ENCODE peak calls at places on chromosome X, in eight cellular contexts. One of them, this sample, is unnamed. For H3K4me1 and H3K9me3, the result is how much of the 10 kb centered on the place peaks cover.

GRCh38 chrX:42422961-42423360 is 355.0 kb downstream of the PPP1R2C start:
- DNase-seq in H1: no peak
- DNase-seq in upper lobe of right lung: no peak
- DNase-seq in testis: no peak
- DNase-seq in fibroblast of lung: no peak
- DNase-seq in Peyer's patch: no peak
- DNase-seq in HCT116: no peak
- DNase-seq in astrocyte: no peak
- DNase-seq in this sample: no peak

GRCh38 chrX:18010251-18010650 is 149.2 kb upstream of the RAI2 start:
- DNase-seq in HCT116: no peak
- DNase-seq in fibroblast of lung: no peak
- DNase-seq in Peyer's patch: no peak
- DNase-seq in upper lobe of right lung: no peak
- DNase-seq in testis: no peak
- DNase-seq in H1: no peak
- DNase-seq in astrocyte: no peak
- DNase-seq in this sample: no peak

GRCh38 chrX:65925592-65925991 is 114.3 kb downstream of the VSIG4 start:
- DNase-seq in astrocyte: no peak
- DNase-seq in testis: no peak
- DNase-seq in H1: no peak
- DNase-seq in upper lobe of right lung: no peak
- DNase-seq in fibroblast of lung: no peak
- DNase-seq in Peyer's patch: no peak
- DNase-seq in HCT116: no peak
- DNase-seq in this sample: no peak

GRCh38 chrX:784829-785228 is 154.2 kb downstream of the SHOX start:
- DNase-seq in H1: no peak
- DNase-seq in Peyer's patch: no peak
- DNase-seq in HCT116: no peak
- DNase-seq in upper lobe of right lung: no peak
- DNase-seq in testis: no peak
- DNase-seq in astrocyte: no peak
- DNase-seq in fibroblast of lung: no peak
- DNase-seq in this sample: no peak

GRCh38 chrX:131802836-131803626 is 220.1 kb upstream of the STK26 start:
- DNase-seq in fibroblast of lung: no peak
- DNase-seq in H1: no peak
- DNase-seq in HCT116: no peak
- DNase-seq in astrocyte: no peak
- DNase-seq in testis: peak
- DNase-seq in upper lobe of right lung: no peak
- DNase-seq in Peyer's patch: peak
- DNase-seq in this sample: peak

GRCh38 chrX:22660756-22661155 is 339.0 kb upstream of the DDX53 start:
- DNase-seq in fibroblast of lung: no peak
- DNase-seq in HCT116: no peak
- DNase-seq in upper lobe of right lung: no peak
- DNase-seq in Peyer's patch: no peak
- DNase-seq in testis: no peak
- DNase-seq in H1: no peak
- DNase-seq in astrocyte: peak
- DNase-seq in this sample: no peak

GRCh38 chrX:8955521-8955920 is 78.4 kb downstream of the FAM9B start:
- DNase-seq in astrocyte: no peak
- DNase-seq in Peyer's patch: no peak
- DNase-seq in fibroblast of lung: peak
- DNase-seq in testis: peak
- DNase-seq in HCT116: no peak
- DNase-seq in H1: no peak
- DNase-seq in upper lobe of right lung: no peak
- DNase-seq in this sample: no peak

GRCh38 chrX:41759817-41760216 is 35.8 kb downstream of the GPR82 start:
- DNase-seq in fibroblast of lung: peak
- DNase-seq in astrocyte: no peak
- DNase-seq in upper lobe of right lung: no peak
- DNase-seq in H1: no peak
- DNase-seq in Peyer's patch: no peak
- DNase-seq in testis: no peak
- DNase-seq in HCT116: peak
- DNase-seq in this sample: peak

GRCh38 chrX:17456526-17456925 is 81.5 kb downstream of the NHS start:
- DNase-seq in upper lobe of right lung: no peak
- DNase-seq in astrocyte: no peak
- DNase-seq in HCT116: no peak
- DNase-seq in H1: no peak
- DNase-seq in testis: no peak
- DNase-seq in fibroblast of lung: no peak
- DNase-seq in Peyer's patch: no peak
- DNase-seq in this sample: no peak

GRCh38 chrX:20189171-20189570 is 47.5 kb upstream of the EIF1AX start:
- DNase-seq in astrocyte: no peak
- DNase-seq in testis: no peak
- DNase-seq in upper lobe of right lung: no peak
- DNase-seq in fibroblast of lung: no peak
- DNase-seq in HCT116: no peak
- DNase-seq in H1: no peak
- DNase-seq in Peyer's patch: no peak
- DNase-seq in this sample: no peak

GRCh38 chrX:135974279-135974856 is 580 bp upstream of the MMGT1 start:
- DNase-seq in testis: peak
- DNase-seq in upper lobe of right lung: peak
- DNase-seq in H1: no peak
- DNase-seq in astrocyte: peak
- DNase-seq in fibroblast of lung: peak
- DNase-seq in HCT116: peak
- DNase-seq in Peyer's patch: peak
- DNase-seq in this sample: peak

GRCh38 chrX:138847930-138848329 is 136.4 kb upstream of the FGF13 start:
- DNase-seq in fibroblast of lung: peak
- DNase-seq in testis: no peak
- DNase-seq in astrocyte: peak
- DNase-seq in H1: no peak
- DNase-seq in upper lobe of right lung: no peak
- DNase-seq in Peyer's patch: no peak
- DNase-seq in HCT116: no peak
- DNase-seq in this sample: peak

GRCh38 chrX:39002466-39002865 is 201.2 kb downstream of the MID1IP1 start:
- DNase-seq in upper lobe of right lung: no peak
- DNase-seq in H1: no peak
- DNase-seq in Peyer's patch: no peak
- DNase-seq in fibroblast of lung: no peak
- DNase-seq in HCT116: no peak
- DNase-seq in testis: no peak
- DNase-seq in astrocyte: peak
- DNase-seq in this sample: no peak

GRCh38 chrX:146854281-146854680 is 39.7 kb upstream of the CXorf51A start:
- DNase-seq in fibroblast of lung: no peak
- DNase-seq in HCT116: no peak
- DNase-seq in testis: no peak
- DNase-seq in astrocyte: no peak
- DNase-seq in H1: no peak
- DNase-seq in upper lobe of right lung: no peak
- DNase-seq in Peyer's patch: no peak
- DNase-seq in this sample: no peak

GRCh38 chrX:70026112-70026850 is 23.5 kb downstream of the AWAT2 start:
- DNase-seq in Peyer's patch: no peak
- DNase-seq in H1: no peak
- DNase-seq in fibroblast of lung: no peak
- DNase-seq in upper lobe of right lung: no peak
- DNase-seq in HCT116: no peak
- DNase-seq in astrocyte: no peak
- DNase-seq in testis: no peak
- DNase-seq in this sample: no peak

DNA sequence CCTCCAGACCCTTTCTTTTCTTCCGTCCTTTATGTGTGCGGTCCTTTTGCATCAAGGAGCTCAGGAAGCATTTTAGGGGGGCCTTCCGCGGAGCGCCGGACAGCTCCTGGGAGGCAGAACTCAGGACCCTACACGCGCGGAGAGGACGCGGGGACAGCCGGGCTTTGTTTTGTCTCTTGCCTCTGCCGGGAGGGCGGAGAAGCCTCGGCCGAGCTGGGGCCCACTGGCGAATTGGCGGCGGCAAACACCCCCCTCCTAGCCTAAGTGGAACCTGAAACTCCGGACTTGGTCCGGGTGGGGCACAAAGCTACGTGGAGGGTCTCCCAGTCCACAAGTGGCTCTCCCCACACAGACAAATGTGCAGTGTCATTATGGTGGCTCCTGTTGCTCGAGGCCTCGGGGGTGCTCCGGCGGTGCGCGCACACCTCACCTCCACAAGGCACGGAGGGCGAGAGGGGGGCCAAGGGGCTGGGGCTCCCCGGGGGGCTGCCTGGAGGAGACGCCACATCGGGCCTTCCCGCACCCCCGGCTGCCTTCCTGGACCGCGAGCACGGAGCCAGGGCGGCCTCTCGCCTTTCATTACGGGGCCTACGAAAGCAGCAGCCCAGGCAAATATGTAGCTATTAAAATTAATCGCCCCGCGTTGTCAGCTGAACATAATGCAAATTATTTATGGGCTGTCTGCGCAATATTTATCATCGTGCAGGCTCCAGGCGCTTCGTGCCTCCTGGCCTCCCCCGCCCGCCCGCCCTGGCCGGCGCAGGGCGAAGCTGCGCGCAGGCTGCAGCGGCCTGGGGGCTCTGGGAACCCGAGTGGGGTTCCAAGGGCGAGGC is 70.6 kb upstream of the BCOR start:
- DNase-seq in HCT116: no peak
- DNase-seq in H1: no peak
- DNase-seq in fibroblast of lung: no peak
- DNase-seq in upper lobe of right lung: no peak
- DNase-seq in astrocyte: no peak
- DNase-seq in testis: no peak
- DNase-seq in Peyer's patch: no peak
- DNase-seq in this sample: no peak
- H3K4me1 ChIP-seq in HCT116: half or more
- H3K4me1 ChIP-seq in H1: under half
- H3K4me1 ChIP-seq in fibroblast of lung: under half
- H3K4me1 ChIP-seq in upper lobe of right lung: under half
- H3K4me1 ChIP-seq in astrocyte: under half
- H3K4me1 ChIP-seq in testis: under half
- H3K4me1 ChIP-seq in Peyer's patch: under half
- H3K4me1 ChIP-seq in this sample: half or more

GRCh38 chrX:151902813-151903591 is 9.7 kb upstream of the MAGEA4 start:
- DNase-seq in HCT116: peak
- DNase-seq in astrocyte: peak
- DNase-seq in H1: no peak
- DNase-seq in upper lobe of right lung: no peak
- DNase-seq in Peyer's patch: no peak
- DNase-seq in fibroblast of lung: peak
- DNase-seq in testis: peak
- DNase-seq in this sample: no peak

GRCh38 chrX:151901821-151902220 is 10.9 kb upstream of the MAGEA4 start:
- DNase-seq in testis: no peak
- DNase-seq in Peyer's patch: no peak
- DNase-seq in HCT116: no peak
- DNase-seq in fibroblast of lung: no peak
- DNase-seq in astrocyte: no peak
- DNase-seq in H1: no peak
- DNase-seq in upper lobe of right lung: no peak
- DNase-seq in this sample: no peak

GRCh38 chrX:151899622-151900021 is 13.1 kb upstream of the MAGEA4 start:
- DNase-seq in astrocyte: peak
- DNase-seq in H1: no peak
- DNase-seq in testis: no peak
- DNase-seq in HCT116: no peak
- DNase-seq in fibroblast of lung: peak
- DNase-seq in Peyer's patch: no peak
- DNase-seq in upper lobe of right lung: no peak
- DNase-seq in this sample: no peak

DNA sequence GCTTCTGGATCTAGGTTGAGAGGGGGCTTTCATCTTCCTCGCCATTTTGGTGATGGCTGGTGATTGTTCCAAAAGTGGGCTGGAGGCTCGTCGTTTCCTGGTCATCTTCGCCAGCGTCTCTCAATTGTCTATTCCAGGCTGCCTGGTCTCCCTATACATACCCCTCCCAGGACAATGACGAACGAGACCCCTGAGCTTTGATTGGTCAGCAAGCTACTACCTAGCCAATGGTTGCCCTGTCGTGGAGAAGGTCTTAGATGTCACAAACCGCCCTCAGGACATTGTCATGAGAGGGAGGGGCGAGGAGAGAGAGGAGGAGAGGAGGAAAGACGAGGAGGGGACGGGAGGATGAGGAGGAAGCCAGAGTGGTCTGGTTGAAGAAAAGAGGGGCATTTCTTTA is 7.7 kb upstream of the MAGEA4 start:
- DNase-seq in upper lobe of right lung: no peak
- DNase-seq in fibroblast of lung: no peak
- DNase-seq in HCT116: no peak
- DNase-seq in testis: no peak
- DNase-seq in astrocyte: no peak
- DNase-seq in H1: no peak
- DNase-seq in Peyer's patch: no peak
- DNase-seq in this sample: no peak
- H3K9me3 ChIP-seq in upper lobe of right lung: under half
- H3K9me3 ChIP-seq in fibroblast of lung: under half
- H3K9me3 ChIP-seq in HCT116: under half
- H3K9me3 ChIP-seq in testis: under half
- H3K9me3 ChIP-seq in astrocyte: under half
- H3K9me3 ChIP-seq in H1: under half
- H3K9me3 ChIP-seq in Peyer's patch: under half
- H3K9me3 ChIP-seq in this sample: under half

DNA sequence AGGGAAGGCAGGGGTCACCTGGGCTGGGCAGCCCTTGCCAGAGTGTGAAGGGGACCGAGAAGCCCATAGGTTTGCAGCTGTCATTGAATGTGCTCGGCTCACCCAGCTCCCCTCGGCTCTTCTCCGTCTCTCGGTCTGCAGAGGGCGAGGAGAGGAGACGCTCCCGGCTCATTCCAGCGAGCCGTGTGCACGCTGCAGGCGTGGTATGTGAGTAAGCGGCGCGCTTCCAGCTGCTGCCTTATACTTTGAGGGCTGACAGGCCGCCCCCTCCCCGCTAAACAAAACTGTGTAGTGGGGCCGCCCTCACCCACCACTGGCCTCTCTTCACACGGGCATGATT is 23.0 kb upstream of the BCORL1 start:
- DNase-seq in fibroblast of lung: no peak
- DNase-seq in upper lobe of right lung: no peak
- DNase-seq in astrocyte: no peak
- DNase-seq in HCT116: no peak
- DNase-seq in Peyer's patch: no peak
- DNase-seq in H1: no peak
- DNase-seq in testis: no peak
- DNase-seq in this sample: no peak
- H3K4me1 ChIP-seq in fibroblast of lung: under half
- H3K4me1 ChIP-seq in upper lobe of right lung: under half
- H3K4me1 ChIP-seq in astrocyte: under half
- H3K4me1 ChIP-seq in HCT116: under half
- H3K4me1 ChIP-seq in Peyer's patch: under half
- H3K4me1 ChIP-seq in H1: under half
- H3K4me1 ChIP-seq in testis: under half
- H3K4me1 ChIP-seq in this sample: under half

GRCh38 chrX:81728622-81729021 is 526.7 kb downstream of the SH3BGRL start:
- DNase-seq in Peyer's patch: no peak
- DNase-seq in H1: no peak
- DNase-seq in fibroblast of lung: no peak
- DNase-seq in testis: no peak
- DNase-seq in upper lobe of right lung: no peak
- DNase-seq in astrocyte: no peak
- DNase-seq in HCT116: no peak
- DNase-seq in this sample: no peak
- H3K9me3 ChIP-seq in Peyer's patch: under half
- H3K9me3 ChIP-seq in H1: under half
- H3K9me3 ChIP-seq in fibroblast of lung: under half
- H3K9me3 ChIP-seq in testis: under half
- H3K9me3 ChIP-seq in upper lobe of right lung: under half
- H3K9me3 ChIP-seq in astrocyte: under half
- H3K9me3 ChIP-seq in HCT116: under half
- H3K9me3 ChIP-seq in this sample: under half

This sample was measured in A673.